ENCODE peak calls at places on chromosome 6, in four cellular contexts. A is choroid plexus epithelial cell; Q is endodermal cell; Y is CD8-positive, alpha-beta T cell. S is an unnamed sample.

GRCh38 chr6:34536959-34537848 is 18.9 kb downstream of the SPDEF start:
- DNase-seq in Y (no peak), Q (peak; percentile 67), A (no peak), S (no peak)

GRCh38 chr6:20572940-20573339 is 38.7 kb downstream of the CDKAL1 start:
- DNase-seq in Q (no peak), A (peak; percentile 76), Y (no peak), S (peak; percentile 85)

GRCh38 chr6:136930528-136930927 is 8.4 kb downstream of the SLC35D3 start:
- DNase-seq in A (no peak), Y (no peak), Q (no peak), S (no peak)

GRCh38 chr6:89693207-89693606 is 54.7 kb upstream of the LYRM2 start:
- DNase-seq in Y (no peak), A (no peak), Q (no peak), S (no peak)

GRCh38 chr6:37485259-37485658 is 14.4 kb downstream of the CCDC167 start:
- DNase-seq in Q (peak; percentile 75), Y (no peak), A (no peak), S (no peak)

GRCh38 chr6:134097114-134097707 is 44.8 kb upstream of the SLC2A12 start:
- DNase-seq in Y (peak; percentile 52), Q (peak; percentile 87), A (peak; percentile 87), S (peak; percentile 78)

GRCh38 chr6:110999634-111000270 is 17.9 kb downstream of the RPF2 start:
- DNase-seq in Q (no peak), A (peak; percentile 72), Y (no peak), S (peak; percentile 55)

GRCh38 chr6:16276991-16277981 is 38.9 kb downstream of the GMPR start:
- DNase-seq in Y (no peak), A (peak; percentile 92), Q (peak; percentile 95), S (peak; percentile 78)

GRCh38 chr6:67935976-67936477 is 699.1 kb upstream of the ADGRB3 start:
- DNase-seq in A (no peak), Y (no peak), Q (no peak), S (no peak)

GRCh38 chr6:26534681-26535465 is 3.3 kb upstream of the HMGN4 start:
- DNase-seq in Y (no peak), Q (no peak), A (no peak), S (no peak)

GRCh38 chr6:15888798-15889772 is 226.3 kb upstream of the DTNBP1 start:
- DNase-seq in Q (no peak), A (peak; percentile 84), Y (no peak), S (peak; percentile 79)

GRCh38 chr6:6453186-6453585 is 132.7 kb upstream of the F13A1 start:
- DNase-seq in Y (no peak), A (no peak), Q (no peak), S (no peak)

GRCh38 chr6:43014434-43014909 is 423 bp downstream of the KLHDC3 start:
- DNase-seq in Q (no peak), A (peak; percentile 61), Y (no peak), S (peak; percentile 49)

GRCh38 chr6:84074988-84075781 is 41.6 kb downstream of the MRAP2 start:
- DNase-seq in Y (no peak), Q (peak; percentile 82), A (peak; percentile 29), S (peak; percentile 17)

GRCh38 chr6:134029495-134030455 is 22.6 kb downstream of the SLC2A12 start:
- DNase-seq in Q (no peak), A (peak; percentile 94), Y (no peak), S (peak; percentile 88)

GRCh38 chr6:41072836-41073202 is at the start of gene NFYA:
- DNase-seq in A (no peak), Q (no peak), Y (no peak), S (peak; percentile 100)

GRCh38 chr6:35146453-35146852 is 5.3 kb upstream of the TCP11 start:
- DNase-seq in Q (peak; percentile 85), A (peak; percentile 67), Y (no peak), S (peak; percentile 48)

GRCh38 chr6:35328108-35328723 is 14.1 kb upstream of the PPARD start:
- DNase-seq in Y (no peak), Q (peak; percentile 52), A (no peak), S (no peak)

GRCh38 chr6:138590796-138591709 is 91.8 kb upstream of the NHSL1 start:
- DNase-seq in Q (peak; percentile 91), Y (peak; percentile 11), A (peak; percentile 85), S (peak; percentile 65)

GRCh38 chr6:131779304-131779703 is 28.5 kb upstream of the ENPP1 start:
- DNase-seq in A (no peak), Q (no peak), Y (no peak), S (no peak)

GRCh38 chr6:39610229-39610628 is 115.0 kb downstream of the KIF6 start:
- DNase-seq in A (peak; percentile 28), Y (no peak), Q (no peak), S (no peak)

GRCh38 chr6:99119109-99120031 is 171.6 kb upstream of the FBXL4 start:
- DNase-seq in A (peak; percentile 66), Q (peak; percentile 74), Y (no peak), S (peak; percentile 49)

GRCh38 chr6:111297776-111298175 is 185.2 kb downstream of the REV3L start:
- DNase-seq in A (no peak), Y (no peak), Q (no peak), S (no peak)

GRCh38 chr6:85641916-85642773 is 541 bp downstream of the SYNCRIP start:
- DNase-seq in Q (peak; percentile 78), Y (peak; percentile 30), A (peak; percentile 65), S (peak; percentile 52)

GRCh38 chr6:30759575-30760239 is 15.4 kb upstream of the IER3 start:
- DNase-seq in Y (no peak), A (peak; percentile 94), Q (peak; percentile 73), S (peak; percentile 84)

GRCh38 chr6:130136803-130137202 is 85.9 kb downstream of the SAMD3 start:
- DNase-seq in Y (no peak), A (no peak), Q (no peak), S (no peak)

GRCh38 chr6:53048431-53049195 is 16.6 kb upstream of the FBXO9 start:
- DNase-seq in Y (no peak), Q (no peak), A (peak; percentile 90), S (peak; percentile 66)

GRCh38 chr6:47769951-47770350 is 11.9 kb upstream of the OPN5 start:
- DNase-seq in Y (no peak), Q (no peak), A (no peak), S (no peak)

GRCh38 chr6:311679-312220 is 19.5 kb downstream of the DUSP22 start:
- DNase-seq in Y (no peak), A (no peak), Q (no peak), S (peak; percentile 53)

GRCh38 chr6:35678021-35678654 is 10.6 kb downstream of the FKBP5 start:
- DNase-seq in A (no peak), Y (no peak), Q (no peak), S (peak; percentile 43)

GRCh38 chr6:140590641-140591040 is 1216.2 kb upstream of the CITED2 start:
- DNase-seq in Y (no peak), Q (no peak), A (no peak), S (peak; percentile 11)

GRCh38 chr6:136750821-136751220 is 41.5 kb downstream of the MAP3K5 start:
- DNase-seq in A (no peak), Y (no peak), Q (no peak), S (no peak)

GRCh38 chr6:2623348-2623747 is 127.4 kb downstream of the MYLK4 start:
- DNase-seq in Q (no peak), Y (no peak), A (peak; percentile 26), S (peak; percentile 36)

GRCh38 chr6:21438986-21439352 is 154.6 kb upstream of the SOX4 start:
- DNase-seq in A (peak; percentile 21), Y (no peak), Q (no peak), S (no peak)

GRCh38 chr6:92667843-92668242 is 751.5 kb downstream of the EPHA7 start:
- DNase-seq in A (peak; percentile 18), Q (no peak), Y (no peak), S (peak; percentile 12)

GRCh38 chr6:12138936-12139335 is 126.8 kb downstream of the HIVEP1 start:
- DNase-seq in Q (no peak), Y (no peak), A (no peak), S (no peak)

GRCh38 chr6:44966449-44967091 is 361.6 kb upstream of the RUNX2 start:
- DNase-seq in A (peak; percentile 82), Q (no peak), Y (no peak), S (peak; percentile 66)

GRCh38 chr6:35203152-35203670 is 10.5 kb upstream of the SCUBE3 start:
- DNase-seq in Y (no peak), A (no peak), Q (no peak), S (no peak)

GRCh38 chr6:68689910-68690309 is 54.8 kb downstream of the ADGRB3 start:
- DNase-seq in Q (no peak), Y (no peak), A (no peak), S (no peak)

GRCh38 chr6:106046854-106047200 is 39.3 kb upstream of the PRDM1 start:
- DNase-seq in A (no peak), Y (no peak), Q (no peak), S (no peak)
- H3K4me3 ChIP-seq in A (no peak overlapping the region), Y (no peak overlapping the region), Q (peak overlapping the region; percentile 72), S (no peak overlapping the region)

GRCh38 chr6:118810420-118811027 is 83.4 kb upstream of the ASF1A start:
- DNase-seq in Y (peak; percentile 59), A (no peak), Q (no peak), S (no peak)
- H3K4me3 ChIP-seq in Y (no peak overlapping the region), A (no peak overlapping the region), Q (no peak overlapping the region), S (no peak overlapping the region)

DNA sequence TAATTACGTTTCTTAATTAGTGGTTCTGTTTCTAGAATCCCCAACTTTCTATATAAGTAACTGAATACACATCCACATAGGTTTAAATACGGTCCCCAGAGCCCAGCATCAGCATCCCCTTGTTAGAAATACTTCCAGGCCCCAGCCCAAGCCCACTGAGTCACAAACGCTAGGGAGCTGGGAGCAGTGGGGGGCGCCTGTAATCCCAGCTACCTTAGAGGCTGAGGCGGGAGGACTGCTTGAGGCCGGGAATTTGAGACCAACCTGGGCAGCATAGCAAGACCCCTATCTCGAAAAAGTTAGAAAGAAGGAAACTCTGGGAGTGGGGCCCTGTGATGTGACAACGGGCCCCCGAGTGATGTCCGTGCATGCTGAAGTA is 1.3 kb upstream of the PPP1R3G start:
- DNase-seq in A (no peak), Y (no peak), Q (no peak), S (no peak)
- H3K4me3 ChIP-seq in A (no peak overlapping the region), Y (no peak overlapping the region), Q (no peak overlapping the region), S (peak overlapping the region; percentile 15)

GRCh38 chr6:122322824-122323223 is 76.6 kb upstream of the HSF2 start:
- DNase-seq in Q (no peak), Y (no peak), A (peak; percentile 35), S (peak; percentile 77)
- H3K4me3 ChIP-seq in Q (no peak overlapping the region), Y (peak overlapping the region; percentile 47), A (peak overlapping the region; percentile 55), S (peak overlapping the region; percentile 37)

DNA sequence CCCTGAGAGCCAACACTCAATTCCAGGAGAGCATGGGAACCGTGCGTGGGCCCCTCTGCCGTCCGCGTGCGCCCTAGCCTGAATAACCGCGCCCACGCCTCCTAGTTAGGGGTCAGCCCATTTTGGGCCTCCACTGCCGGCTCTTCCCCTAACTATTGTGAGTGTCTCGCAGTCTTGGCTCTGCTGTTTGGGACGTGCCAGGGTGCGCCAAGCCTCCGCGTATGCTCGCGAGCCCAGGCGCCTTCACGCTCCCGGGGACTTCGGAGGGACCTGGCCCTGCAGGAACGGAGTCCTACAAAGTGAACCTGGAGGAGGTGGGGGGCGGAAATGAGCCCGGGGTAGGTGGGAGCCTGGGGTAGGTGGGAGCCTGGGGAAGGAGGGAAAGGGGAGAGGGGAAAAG is 813 bp upstream of the GCM2 start:
- DNase-seq in A (no peak), Q (peak; percentile 79), Y (no peak), S (no peak)
- H3K4me3 ChIP-seq in A (no peak overlapping the region), Q (peak overlapping the region; percentile 60), Y (no peak overlapping the region), S (no peak overlapping the region)

GRCh38 chr6:159077123-159077522 is 32.3 kb upstream of the TAGAP start:
- DNase-seq in Y (peak; percentile 24), Q (peak; percentile 32), A (peak; percentile 5), S (no peak)
- H3K4me3 ChIP-seq in Y (no peak overlapping the region), Q (no peak overlapping the region), A (no peak overlapping the region), S (no peak overlapping the region)

GRCh38 chr6:144315226-144315980 is 30.3 kb downstream of the UTRN start:
- DNase-seq in Y (no peak), Q (no peak), A (no peak), S (no peak)
- H3K4me3 ChIP-seq in Y (no peak overlapping the region), Q (no peak overlapping the region), A (no peak overlapping the region), S (no peak overlapping the region)

S was measured in fibroblast of villous mesenchyme.